ENCODE peak calls at places on chromosome 19, in five cellular contexts. F is H54, J is WTC11, S is fibroblast of pulmonary artery, K is SW 1271. P is an unnamed sample.

GRCh38 chr19:4326837-4327251 is 11.8 kb downstream of the STAP2 start:
- DNase-seq in K (no peak), S (no peak), F (no peak), J (peak), P (no peak)

GRCh38 chr19:32646556-32646955 is 28.4 kb downstream of the ANKRD27 start:
- DNase-seq in K (no peak), J (no peak), S (no peak), F (no peak), P (no peak)

GRCh38 chr19:7831452-7831851 is 1.4 kb downstream of the EVI5L start:
- DNase-seq in K (peak), J (peak), S (peak), F (peak), P (peak)

GRCh38 chr19:2089001-2089711 is 7.0 kb downstream of the MOB3A start:
- DNase-seq in F (no peak), J (no peak), K (no peak), S (peak), P (peak)

GRCh38 chr19:32318884-32319520 is 26.4 kb upstream of the ZNF507 start:
- DNase-seq in S (peak), J (peak), F (peak), K (no peak), P (no peak)

GRCh38 chr19:49182848-49183375 is 25.3 kb downstream of the TRPM4 start:
- DNase-seq in S (no peak), F (no peak), K (no peak), J (no peak), P (no peak)

GRCh38 chr19:28234637-28235036 is 978.3 kb downstream of the UQCRFS1 start:
- DNase-seq in K (no peak), S (peak), F (no peak), J (no peak), P (no peak)

GRCh38 chr19:18401580-18402112 is 4.2 kb upstream of the LRRC25 start:
- DNase-seq in F (no peak), K (no peak), S (peak), J (no peak), P (peak)

GRCh38 chr19:55300821-55301458 is 17.1 kb downstream of the BRSK1 start:
- DNase-seq in J (no peak), S (no peak), F (no peak), K (no peak), P (no peak)

GRCh38 chr19:50817941-50818858 is 5.4 kb downstream of the KLK1 start:
- DNase-seq in J (peak), F (peak), S (peak), K (no peak), P (no peak)

GRCh38 chr19:55585658-55586339 is 5.2 kb upstream of the ZNF579 start:
- DNase-seq in J (peak), S (peak), F (peak), K (no peak), P (peak)

GRCh38 chr19:14536926-14537692 is 7.7 kb downstream of the TECR start:
- DNase-seq in K (peak), F (peak), S (peak), J (peak), P (peak)

GRCh38 chr19:41552558-41552957 is 23.4 kb upstream of the CEACAM21 start:
- DNase-seq in S (no peak), J (no peak), F (no peak), K (no peak), P (no peak)

GRCh38 chr19:56217039-56217949 is 15.2 kb downstream of the ZSCAN5C start:
- DNase-seq in K (no peak), J (peak), S (peak), F (no peak), P (peak)

GRCh38 chr19:934865-935422 is 9.1 kb downstream of the ARID3A start:
- DNase-seq in J (no peak), K (no peak), S (peak), F (no peak), P (peak)

GRCh38 chr19:51084505-51084904 is 1.8 kb upstream of the KLK14 start:
- DNase-seq in K (no peak), F (no peak), J (no peak), S (no peak), P (no peak)

GRCh38 chr19:14632286-14632685 is 42.4 kb downstream of the ADGRE3 start:
- DNase-seq in S (peak), J (peak), F (peak), K (no peak), P (peak)

GRCh38 chr19:15282311-15282705 is 50.0 kb downstream of the BRD4 start:
- DNase-seq in F (no peak), S (no peak), K (no peak), J (no peak), P (no peak)

GRCh38 chr19:45766919-45767346 is 2.1 kb downstream of the SIX5 start:
- DNase-seq in K (no peak), S (no peak), F (no peak), J (peak), P (peak)

GRCh38 chr19:42095814-42096230 is 19.9 kb downstream of the ZNF574 start:
- DNase-seq in F (no peak), S (no peak), K (no peak), J (peak), P (no peak)

GRCh38 chr19:47514151-47514868 is 553 bp downstream of the NAPA start:
- DNase-seq in K (no peak), F (no peak), S (no peak), J (no peak), P (no peak)

GRCh38 chr19:39112338-39112890 is 13.2 kb upstream of the PAK4 start:
- DNase-seq in S (no peak), F (peak), J (no peak), K (no peak), P (no peak)

GRCh38 chr19:548841-549830 is 5.3 kb downstream of the GZMM start:
- DNase-seq in F (no peak), J (no peak), K (no peak), S (no peak), P (no peak)

GRCh38 chr19:10295305-10295846 is 5.6 kb downstream of the ICAM5 start:
- DNase-seq in J (peak), S (no peak), F (no peak), K (no peak), P (no peak)

GRCh38 chr19:3653865-3654513 is 27.4 kb upstream of the CACTIN start:
- DNase-seq in K (no peak), S (no peak), F (no peak), J (peak), P (no peak)

GRCh38 chr19:37982655-37983054 is 75.6 kb downstream of the SIPA1L3 start:
- DNase-seq in J (no peak), F (no peak), K (no peak), S (no peak), P (no peak)

GRCh38 chr19:6967962-6968361 is 53.3 kb downstream of the MBD3L2B start:
- DNase-seq in J (no peak), F (no peak), K (no peak), S (no peak), P (no peak)

GRCh38 chr19:17794412-17794730 is 567 bp upstream of the B3GNT3 start:
- DNase-seq in J (no peak), K (no peak), F (no peak), S (no peak), P (no peak)

P was measured in fibroblast of lung.